ENCODE peak calls at places on chromosomes 12 and 14, in nine cellular contexts. P is AG04450; Y is CD4-positive, CD25-positive, alpha-beta regulatory T cell; V is astrocyte of the spinal cord; L is A549; J is adipocyte; W is GM06990; G is lower lobe of right lung; B is AG10803. E is an unnamed sample.

GRCh38 chr12:3333991-3334391 is 157.0 kb upstream of the PRMT8 start:
- DNase-seq in V (no peak), Y (no peak), G (no peak), B (no peak), J (no peak), P (no peak), W (no peak), L (no peak), E (no peak)

GRCh38 chr12:1662761-1663439 is 28.0 kb upstream of the ADIPOR2 start:
- DNase-seq in J (no peak), P (no peak), G (peak), B (peak), W (peak), Y (no peak), L (peak), V (peak), E (peak)

GRCh38 chr14:73759183-73759713 is 45.1 kb upstream of the PNMA1 start:
- DNase-seq in Y (peak), J (peak), G (peak), P (no peak), B (peak), V (peak), L (no peak), W (peak), E (peak)

GRCh38 chr12:11545438-11546330 is 103.8 kb upstream of the ETV6 start:
- DNase-seq in J (no peak), P (no peak), G (no peak), L (no peak), Y (peak), W (peak), B (no peak), V (no peak), E (no peak)

GRCh38 chr12:575129-575502 is 88.1 kb downstream of the NINJ2 start:
- DNase-seq in P (no peak), B (no peak), L (no peak), J (peak), W (no peak), Y (no peak), V (no peak), G (peak), E (no peak)

GRCh38 chr14:103130965-103131364 is 7.7 kb downstream of the TNFAIP2 start:
- DNase-seq in W (no peak), P (peak), J (peak), G (no peak), B (peak), V (peak), L (no peak), Y (no peak), E (peak)

GRCh38 chr14:68994056-68994455 is 15.0 kb upstream of the ACTN1 start:
- DNase-seq in G (no peak), V (no peak), B (no peak), L (no peak), W (no peak), J (no peak), Y (no peak), P (no peak), E (no peak)

GRCh38 chr12:54526800-54527630 is 22.4 kb upstream of the PDE1B start:
- DNase-seq in G (no peak), V (peak), B (peak), P (no peak), Y (peak), J (peak), W (no peak), L (peak), E (peak)

GRCh38 chr12:108495054-108495453 is 20.0 kb upstream of the FICD start:
- DNase-seq in Y (peak), V (peak), J (peak), B (no peak), L (peak), P (no peak), G (no peak), W (no peak), E (no peak)

GRCh38 chr12:55797068-55797467 is 20.5 kb downstream of the SARNP start:
- DNase-seq in B (peak), W (no peak), J (peak), Y (peak), V (peak), P (no peak), G (no peak), L (peak), E (peak)

GRCh38 chr14:69439516-69440270 is 41.2 kb downstream of the SLC39A9 start:
- DNase-seq in J (no peak), Y (no peak), G (no peak), V (no peak), W (no peak), L (no peak), P (no peak), B (no peak), E (no peak)

GRCh38 chr12:94889512-94890210 is 113.8 kb downstream of the NDUFA12 start:
- DNase-seq in Y (no peak), V (no peak), B (no peak), G (no peak), W (no peak), P (no peak), J (no peak), L (no peak), E (no peak)

GRCh38 chr12:59649203-59649602 is 53.4 kb downstream of the SLC16A7 start:
- DNase-seq in J (peak), W (no peak), L (no peak), V (no peak), Y (no peak), G (no peak), B (peak), P (no peak), E (peak)

GRCh38 chr12:108461071-108461670 is 53.9 kb upstream of the FICD start:
- DNase-seq in B (no peak), L (no peak), J (no peak), G (no peak), P (no peak), Y (no peak), W (no peak), V (no peak), E (no peak)

GRCh38 chr12:122830517-122831214 is 4.6 kb upstream of the HIP1R start:
- DNase-seq in L (peak), P (no peak), J (peak), W (no peak), V (peak), B (peak), G (no peak), Y (no peak), E (peak)

GRCh38 chr14:20683125-20683895 is 1.1 kb upstream of the RNASE4 start:
- DNase-seq in V (peak), J (peak), W (peak), P (peak), L (peak), B (peak), Y (peak), G (peak), E (peak)

GRCh38 chr14:86838363-86838762 is 1154.6 kb downstream of the GALC start:
- DNase-seq in G (no peak), L (peak), V (no peak), P (no peak), B (no peak), Y (no peak), W (no peak), J (no peak), E (no peak)

GRCh38 chr14:105021656-105022275 is 883 bp upstream of the CDCA4 start:
- DNase-seq in J (peak), G (peak), Y (no peak), V (no peak), B (peak), L (peak), P (no peak), W (no peak), E (no peak)

GRCh38 chr14:79552778-79553177 is 658.5 kb downstream of the DIO2 start:
- DNase-seq in G (no peak), B (no peak), W (no peak), V (no peak), L (no peak), Y (no peak), P (no peak), J (no peak), E (no peak)

GRCh38 chr14:63760014-63760413 is 32.1 kb upstream of the SGPP1 start:
- DNase-seq in B (no peak), Y (peak), W (no peak), L (no peak), P (no peak), G (no peak), V (no peak), J (no peak), E (no peak)

GRCh38 chr14:50379563-50379962 is 17.1 kb downstream of the CDKL1 start:
- DNase-seq in W (no peak), G (no peak), V (no peak), J (no peak), L (no peak), P (no peak), B (no peak), Y (no peak), E (no peak)
- H3K4me3 ChIP-seq in W (no peak), G (no peak), V (no peak), J (no peak), L (no peak), P (no peak), B (no peak), Y (no peak), E (no peak)

DNA sequence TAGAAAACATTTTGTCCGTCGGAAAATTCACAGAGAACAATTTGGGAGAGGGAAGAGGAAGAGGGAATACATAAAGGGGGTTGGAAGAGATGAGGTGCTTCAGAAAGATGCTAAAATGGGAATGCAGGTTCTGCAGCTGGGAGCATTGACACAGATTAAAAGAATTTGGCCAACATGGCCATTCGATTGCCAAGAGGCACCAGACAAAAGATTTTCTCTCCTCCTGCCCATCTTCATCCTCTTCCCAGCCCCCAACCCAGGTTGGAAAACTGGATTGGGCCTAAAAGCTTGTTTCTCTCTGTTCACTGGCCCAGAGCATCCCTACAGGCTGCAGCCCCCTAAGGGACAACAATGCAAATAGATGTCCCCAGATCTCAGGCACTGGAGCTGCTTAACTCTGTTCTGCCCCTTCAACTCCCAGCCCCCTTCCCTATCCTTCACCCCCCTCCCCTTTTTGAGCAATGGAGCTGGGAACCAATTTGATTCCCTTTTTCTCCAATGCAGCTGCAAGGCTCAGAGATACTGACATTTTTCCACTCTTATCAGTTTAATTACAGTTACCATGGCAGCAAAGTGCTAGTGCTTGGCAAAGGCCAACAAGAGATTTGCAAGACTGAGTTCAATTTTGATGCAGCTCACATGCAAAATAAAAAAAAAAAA is 1.9 kb downstream of the LMO3 start:
- DNase-seq in L (no peak), G (no peak), J (no peak), W (no peak), P (no peak), V (no peak), Y (no peak), B (no peak), E (no peak)
- H3K4me3 ChIP-seq in L (no peak), G (peak), J (peak), W (no peak), P (no peak), V (no peak), Y (no peak), B (no peak), E (no peak)

DNA sequence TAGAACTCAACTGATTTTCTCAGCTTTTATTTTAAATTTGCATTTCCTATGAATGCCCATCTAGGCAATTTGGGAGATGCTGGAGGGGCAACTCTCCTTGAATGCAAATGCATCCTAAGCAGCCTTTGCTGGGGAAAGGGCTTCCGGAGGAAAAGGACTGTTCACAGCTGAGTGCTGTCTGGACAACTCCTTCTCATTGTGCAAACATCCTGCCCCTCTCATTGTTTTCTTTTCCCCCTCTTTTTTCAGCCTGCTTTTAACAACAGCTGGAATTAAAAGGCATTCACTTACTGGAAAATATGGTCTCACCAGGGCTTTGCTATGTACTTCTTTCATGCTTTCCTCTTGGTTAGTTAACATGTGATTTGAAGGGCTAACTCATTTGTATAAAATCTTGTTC is 397.8 kb downstream of the FUT8 start:
- DNase-seq in V (no peak), G (no peak), B (no peak), Y (no peak), J (no peak), W (no peak), L (no peak), P (no peak), E (no peak)
- H3K4me3 ChIP-seq in V (no peak), G (no peak), B (no peak), Y (no peak), J (no peak), W (no peak), L (no peak), P (no peak), E (no peak)

GRCh38 chr14:39682563-39682962 is 250.3 kb upstream of the FBXO33 start:
- DNase-seq in J (no peak), W (no peak), P (no peak), G (no peak), L (no peak), V (peak), B (no peak), Y (no peak), E (no peak)

GRCh38 chr14:39680777-39681176 is 248.5 kb upstream of the FBXO33 start:
- DNase-seq in G (no peak), B (no peak), P (no peak), V (no peak), L (no peak), Y (no peak), J (no peak), W (peak), E (no peak)

GRCh38 chr14:39683711-39684110 is 251.5 kb upstream of the FBXO33 start:
- DNase-seq in W (no peak), G (no peak), L (no peak), J (no peak), Y (no peak), P (no peak), V (no peak), B (no peak), E (no peak)

DNA sequence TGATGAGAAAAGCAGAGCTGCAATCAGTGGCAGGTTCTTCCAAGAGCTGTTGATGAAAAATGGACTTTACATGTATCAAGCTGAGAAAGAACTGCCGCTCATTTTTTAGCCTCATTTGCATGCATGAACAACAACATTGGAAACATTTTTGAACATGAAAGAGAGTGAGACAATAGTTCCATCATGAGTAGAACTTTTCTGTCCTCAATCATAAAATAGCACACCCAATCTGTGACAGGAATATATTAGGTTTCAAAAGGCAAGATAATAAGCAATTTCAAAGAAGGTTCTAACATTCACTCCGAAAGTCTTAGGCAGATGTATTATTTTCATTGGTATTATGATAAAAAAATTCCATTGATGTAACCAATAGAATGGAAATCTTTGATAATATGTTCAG is 249.8 kb upstream of the FBXO33 start:
- DNase-seq in Y (no peak), L (no peak), J (no peak), B (no peak), P (no peak), W (no peak), V (no peak), G (no peak), E (no peak)
- H3K4me3 ChIP-seq in Y (no peak), L (no peak), J (no peak), B (no peak), P (no peak), W (no peak), V (no peak), G (no peak), E (no peak)

DNA sequence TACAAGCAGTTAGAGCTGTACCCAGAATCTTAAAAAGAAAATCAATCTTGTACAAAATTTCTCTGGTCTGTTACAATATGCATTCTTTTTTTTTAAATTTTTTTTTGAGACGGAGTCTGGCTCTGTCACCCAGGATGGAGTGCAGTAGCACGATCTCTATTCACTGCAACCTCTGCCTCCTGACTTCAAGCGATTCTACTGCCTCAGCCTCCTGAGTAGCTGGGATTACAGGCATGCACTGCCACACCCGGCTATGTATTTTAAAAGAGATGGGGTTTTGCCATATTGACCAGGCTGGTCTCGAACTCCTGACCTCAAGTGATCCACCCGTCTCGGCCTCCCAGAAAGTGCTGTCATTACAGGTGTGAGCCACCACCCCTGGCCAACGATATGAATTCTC is 4.1 kb downstream of the FBXO33 start:
- DNase-seq in L (no peak), B (no peak), P (no peak), G (no peak), W (no peak), J (no peak), V (no peak), Y (no peak), E (no peak)
- H3K4me3 ChIP-seq in L (no peak), B (no peak), P (no peak), G (no peak), W (no peak), J (no peak), V (no peak), Y (peak), E (no peak)

DNA sequence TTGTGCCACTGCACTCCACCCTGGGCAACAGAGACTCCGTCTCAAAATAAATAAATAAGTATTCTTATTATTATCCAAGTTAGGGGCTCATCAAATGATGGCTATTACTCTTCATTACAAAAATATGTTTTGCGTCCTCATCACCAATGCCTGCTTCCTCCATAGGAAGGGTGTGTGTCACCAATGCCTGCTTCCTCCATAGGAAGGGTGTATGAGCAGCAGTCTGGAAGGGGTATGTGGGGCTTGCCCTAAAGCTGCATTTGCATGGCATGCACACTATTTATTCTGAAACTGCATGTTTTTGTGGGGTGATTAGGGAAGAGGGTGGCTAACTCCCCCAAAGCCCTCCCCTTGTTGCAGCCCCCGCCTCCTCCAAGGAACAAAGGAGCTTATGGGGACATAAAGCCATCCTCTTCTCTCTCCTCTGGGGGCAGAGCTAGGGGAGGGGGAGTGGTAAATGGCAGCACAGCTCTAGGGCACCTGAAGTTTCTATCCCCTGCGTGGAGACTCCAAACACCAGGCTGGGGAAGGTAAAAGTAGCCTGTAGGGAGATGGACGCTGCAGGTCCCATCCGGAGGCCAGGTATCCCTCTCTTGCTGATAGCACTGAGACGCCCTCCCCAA is 1.3 kb downstream of the CAMKK2 start:
- DNase-seq in Y (peak), W (peak), V (no peak), L (peak), B (no peak), J (peak), G (no peak), P (no peak), E (no peak)
- H3K4me3 ChIP-seq in Y (peak), W (peak), V (peak), L (peak), B (peak), J (peak), G (peak), P (peak), E (peak)

GRCh38 chr12:12734054-12734453 is 16.9 kb downstream of the CDKN1B start:
- DNase-seq in L (no peak), V (peak), P (no peak), J (peak), Y (no peak), G (no peak), B (peak), W (no peak), E (peak)
- H3K4me3 ChIP-seq in L (no peak), V (no peak), P (no peak), J (peak), Y (no peak), G (no peak), B (no peak), W (no peak), E (no peak)

DNA sequence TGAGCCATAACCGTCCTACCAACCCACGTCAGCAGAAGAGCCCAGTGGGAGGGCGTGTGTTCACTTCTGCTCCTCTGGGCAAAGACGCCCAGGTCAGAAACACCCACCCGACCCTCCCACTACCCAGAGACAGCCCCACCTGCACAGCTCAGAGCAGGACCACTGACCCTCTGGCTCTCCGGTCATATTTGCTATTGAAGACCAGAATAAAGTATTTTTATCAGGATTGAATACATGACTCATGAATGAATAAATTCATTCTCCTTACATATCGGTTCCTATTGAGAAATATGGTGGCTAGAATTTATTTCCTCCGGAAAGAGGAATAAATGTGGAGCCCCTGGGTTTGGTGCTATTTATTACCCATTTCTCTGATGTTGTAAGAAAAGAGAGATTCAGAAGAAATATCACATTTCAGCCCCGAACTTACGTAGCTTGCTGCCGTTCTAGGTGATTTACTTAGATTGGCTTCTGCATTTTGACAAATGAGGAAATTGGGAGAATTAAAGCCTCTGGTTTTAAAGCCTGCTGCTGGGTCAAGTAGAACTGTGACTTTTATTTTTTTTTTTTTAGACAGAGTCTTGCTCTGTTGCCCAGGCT is 36.4 kb upstream of the P2RX7 start:
- DNase-seq in L (no peak), P (no peak), B (no peak), V (no peak), J (no peak), Y (no peak), G (no peak), W (no peak), E (no peak)
- H3K4me3 ChIP-seq in L (peak), P (no peak), B (no peak), V (no peak), J (no peak), Y (no peak), G (peak), W (peak), E (no peak)

DNA sequence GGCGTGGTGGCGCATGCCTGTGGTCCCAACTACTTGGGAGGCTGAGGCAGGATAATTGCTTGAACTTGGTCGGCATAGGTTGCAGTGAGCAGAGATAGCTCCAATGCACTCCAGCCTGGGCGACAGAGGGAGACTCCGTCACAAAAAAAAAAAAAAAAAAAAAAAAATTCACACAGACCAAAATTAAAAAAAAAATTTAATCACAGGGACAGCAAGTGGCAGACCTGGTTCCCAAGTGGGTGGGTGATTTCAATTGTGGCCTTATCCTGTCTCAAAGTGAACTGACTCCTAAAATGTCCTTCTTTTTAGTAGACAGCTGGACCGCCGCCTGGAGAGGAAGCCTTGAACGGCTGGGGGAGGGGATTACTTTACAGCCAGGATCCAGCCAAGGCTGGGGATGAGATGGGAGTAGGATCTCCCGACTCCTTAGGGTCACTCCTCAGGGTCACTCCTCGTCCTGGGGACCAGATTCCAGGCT is 1.6 kb upstream of the KCNH3 start:
- DNase-seq in Y (no peak), V (no peak), P (no peak), B (no peak), L (no peak), J (peak), W (no peak), G (no peak), E (no peak)
- H3K4me3 ChIP-seq in Y (no peak), V (no peak), P (no peak), B (peak), L (peak), J (peak), W (peak), G (peak), E (peak)

GRCh38 chr12:49548481-49548821 is 9.6 kb downstream of the KCNH3 start:
- DNase-seq in G (no peak), Y (no peak), W (no peak), J (no peak), L (no peak), P (no peak), V (no peak), B (no peak), E (no peak)
- H3K4me3 ChIP-seq in G (peak), Y (no peak), W (no peak), J (peak), L (no peak), P (no peak), V (no peak), B (no peak), E (peak)

E was measured in foreskin fibroblast.